ENCODE peak calls at places on chromosome 5, in four cellular contexts. R is ACHN; W is CD4-positive, alpha-beta memory T cell; U is stimulated activated CD4-positive, alpha-beta T cell treated with anti-CD3 and anti-CD28 coated beads, Interleukin-12 subunit alpha, Interleukin-12 subunit beta, amount 100 ng/mL, for 48 hours. N is an unnamed sample.

GRCh38 chr5:124519396-124519795 is 227.0 kb downstream of the ZNF608 start:
- DNase-seq in R (no peak), W (no peak), U (no peak), N (no peak)

GRCh38 chr5:16870878-16871277 is 65.2 kb downstream of the MYO10 start:
- DNase-seq in R (no peak), W (no peak), U (no peak), N (no peak)

GRCh38 chr5:83072946-83073345 is 4.2 kb downstream of the TMEM167A start:
- DNase-seq in R (no peak), W (no peak), U (no peak), N (no peak)

GRCh38 chr5:95647886-95648860 is 1.6 kb downstream of the RFESD start:
- DNase-seq in R (no peak), W (peak), U (no peak), N (no peak)

GRCh38 chr5:83029-83428 is 8.9 kb upstream of the PLEKHG4B start:
- DNase-seq in R (no peak), W (no peak), U (no peak), N (no peak)

GRCh38 chr5:100900796-100901731 is 2.0 kb downstream of the ST8SIA4 start:
- DNase-seq in R (peak), W (peak), U (peak), N (peak)

GRCh38 chr5:65018763-65019162 is 250.0 kb downstream of the CWC27 start:
- DNase-seq in R (no peak), W (no peak), U (no peak), N (no peak)

GRCh38 chr5:59542841-59543825 is 350.4 kb downstream of the PDE4D start:
- DNase-seq in R (peak), W (no peak), U (no peak), N (no peak)

N was measured in upper lobe of right lung.